ENCODE peak calls at places on chromosome 1, in ten cellular contexts. K, Z, W, O, S, P, M, Y, Q and V are unnamed samples.

GRCh38 chr1:232901255-232901654 is 49.2 kb upstream of the NTPCR start:
- DNase-seq in K (no peak), Z (no peak), W (no peak), O (no peak), S (no peak), P (no peak), M (no peak), Y (no peak), Q (no peak), V (no peak)

GRCh38 chr1:78009836-78010235 is 5.1 kb downstream of the DNAJB4 start:
- DNase-seq in K (peak; percentile 61), Z (no peak), W (no peak), O (no peak), S (no peak), P (peak; percentile 53), M (no peak), Y (peak; percentile 50), Q (no peak), V (no peak)

GRCh38 chr1:27070390-27071048 is 57.9 kb upstream of the TENT5B start:
- DNase-seq in K (no peak), Z (no peak), W (no peak), O (no peak), S (no peak), P (no peak), M (no peak), Y (no peak), Q (no peak), V (no peak)

GRCh38 chr1:115595279-115596079 is 46.3 kb upstream of the VANGL1 start:
- DNase-seq in K (peak; percentile 98), Z (peak; percentile 77), W (peak; percentile 90), O (peak; percentile 75), S (peak; percentile 77), P (peak; percentile 98), M (peak; percentile 88), Y (peak; percentile 98), Q (peak; percentile 96), V (peak; percentile 82)

GRCh38 chr1:118147542-118147941 is 37.5 kb downstream of the SPAG17 start:
- DNase-seq in K (peak; percentile 75), Z (peak; percentile 47), W (no peak), O (no peak), S (no peak), P (peak; percentile 56), M (no peak), Y (peak; percentile 66), Q (peak; percentile 85), V (no peak)

GRCh38 chr1:160575112-160575664 is 4.1 kb downstream of the CD84 start:
- DNase-seq in K (no peak), Z (no peak), W (no peak), O (no peak), S (no peak), P (no peak), M (no peak), Y (no peak), Q (no peak), V (peak; percentile 31)

GRCh38 chr1:164602142-164602429 is 43.1 kb downstream of the PBX1 start:
- DNase-seq in K (no peak), Z (peak; percentile 74), W (no peak), O (no peak), S (no peak), P (no peak), M (no peak), Y (no peak), Q (no peak), V (no peak)

GRCh38 chr1:51063121-51063520 is 38.9 kb upstream of the C1orf185 start:
- DNase-seq in K (peak; percentile 89), Z (peak; percentile 55), W (no peak), O (no peak), S (no peak), P (peak; percentile 96), M (no peak), Y (peak; percentile 72), Q (peak; percentile 81), V (no peak)

GRCh38 chr1:51210055-51210454 is 26.0 kb upstream of the RNF11 start:
- DNase-seq in K (no peak), Z (no peak), W (no peak), O (no peak), S (no peak), P (no peak), M (no peak), Y (no peak), Q (no peak), V (no peak)

GRCh38 chr1:84757301-84757700 is 67.0 kb upstream of the SSX2IP start:
- DNase-seq in K (no peak), Z (no peak), W (no peak), O (peak; percentile 35), S (no peak), P (no peak), M (no peak), Y (no peak), Q (no peak), V (no peak)

GRCh38 chr1:55623339-55623738 is 408.2 kb upstream of the USP24 start:
- DNase-seq in K (peak; percentile 95), Z (no peak), W (peak; percentile 63), O (no peak), S (no peak), P (peak; percentile 85), M (peak; percentile 49), Y (peak; percentile 68), Q (peak; percentile 95), V (no peak)

GRCh38 chr1:78758493-78758892 is 108.9 kb downstream of the IFI44 start:
- DNase-seq in K (no peak), Z (no peak), W (no peak), O (no peak), S (no peak), P (no peak), M (no peak), Y (no peak), Q (peak; percentile 17), V (no peak)

GRCh38 chr1:14742181-14742980 is 143.9 kb downstream of the KAZN start:
- DNase-seq in K (peak; percentile 93), Z (peak; percentile 80), W (no peak), O (no peak), S (no peak), P (peak; percentile 89), M (no peak), Y (peak; percentile 99), Q (peak; percentile 98), V (no peak)

GRCh38 chr1:226624526-226624925 is 76.0 kb downstream of the STUM start:
- DNase-seq in K (peak; percentile 13), Z (peak; percentile 94), W (no peak), O (no peak), S (no peak), P (peak; percentile 77), M (no peak), Y (peak; percentile 38), Q (peak; percentile 46), V (no peak)

GRCh38 chr1:83086346-83086745 is 912.6 kb downstream of the TTLL7 start:
- DNase-seq in K (no peak), Z (no peak), W (no peak), O (no peak), S (no peak), P (peak; percentile 27), M (no peak), Y (no peak), Q (no peak), V (no peak)

GRCh38 chr1:150696995-150697927 is at the start of gene GOLPH3L:
- DNase-seq in K (peak; percentile 99), Z (peak; percentile 96), W (peak; percentile 95), O (peak; percentile 98), S (peak; percentile 97), P (peak; percentile 99), M (peak; percentile 80), Y (peak; percentile 98), Q (peak; percentile 98), V (peak; percentile 96)
- TF ChIP-seq CTCF in K (peak; percentile 22), Z (no peak), W (peak; percentile 18), O (peak; percentile 1), S (no peak), P (peak; percentile 16), M (peak; percentile 22), Y (peak; percentile 18), Q (peak; percentile 29), V (no peak)

GRCh38 chr1:206723500-206724472 is 39.1 kb downstream of the MAPKAPK2 start:
- DNase-seq in K (peak; percentile 95), Z (peak; percentile 92), W (peak; percentile 50), O (no peak), S (no peak), P (peak; percentile 84), M (peak; percentile 56), Y (peak; percentile 97), Q (peak; percentile 86), V (no peak)
- TF ChIP-seq CTCF in K (no peak), Z (no peak), W (no peak), O (no peak), S (no peak), P (no peak), M (peak; percentile 12), Y (no peak), Q (no peak), V (no peak)

DNA sequence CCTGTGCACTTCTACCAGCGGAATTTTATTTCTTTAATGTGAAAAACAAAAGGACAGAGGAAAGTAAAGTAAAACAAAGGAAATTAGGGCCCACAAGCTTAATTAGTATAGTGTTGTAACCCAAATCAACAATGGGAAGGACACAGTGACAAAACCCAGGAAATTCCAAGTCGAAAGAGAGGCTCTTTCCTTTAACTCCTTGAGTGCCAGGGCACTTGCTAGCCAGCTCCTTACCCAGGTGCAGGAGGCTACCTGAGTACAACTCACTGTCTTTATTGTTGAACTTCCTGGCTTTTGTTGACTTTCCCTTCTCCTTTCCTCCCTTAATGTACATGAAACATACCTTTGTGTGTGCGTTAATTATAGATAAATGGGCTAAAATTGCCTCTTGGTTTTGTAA is 55.0 kb downstream of the PEX14 start:
- DNase-seq in K (no peak), Z (no peak), W (no peak), O (no peak), S (no peak), P (no peak), M (no peak), Y (no peak), Q (no peak), V (no peak)
- TF ChIP-seq CTCF in K (no peak), Z (no peak), W (no peak), O (no peak), S (no peak), P (no peak), M (no peak), Y (no peak), Q (no peak), V (no peak)

GRCh38 chr1:225364439-225364838 is 63.4 kb downstream of the LBR start:
- DNase-seq in K (no peak), Z (no peak), W (no peak), O (no peak), S (no peak), P (no peak), M (no peak), Y (no peak), Q (no peak), V (no peak)

GRCh38 chr1:225362805-225363204 is 65.0 kb downstream of the LBR start:
- DNase-seq in K (no peak), Z (no peak), W (no peak), O (no peak), S (no peak), P (no peak), M (no peak), Y (no peak), Q (no peak), V (no peak)

GRCh38 chr1:225355863-225356262 is 72.0 kb downstream of the LBR start:
- DNase-seq in K (no peak), Z (no peak), W (no peak), O (no peak), S (no peak), P (no peak), M (no peak), Y (no peak), Q (no peak), V (no peak)

GRCh38 chr1:225361176-225361575 is 66.7 kb downstream of the LBR start:
- DNase-seq in K (no peak), Z (no peak), W (no peak), O (no peak), S (no peak), P (no peak), M (no peak), Y (no peak), Q (no peak), V (no peak)

GRCh38 chr1:225360119-225360518 is 67.7 kb downstream of the LBR start:
- DNase-seq in K (no peak), Z (no peak), W (no peak), O (no peak), S (no peak), P (no peak), M (no peak), Y (no peak), Q (no peak), V (no peak)
- TF ChIP-seq CTCF in K (no peak), Z (no peak), W (no peak), O (no peak), S (no peak), P (no peak), M (no peak), Y (no peak), Q (no peak), V (no peak)